ENCODE peak calls at places on chromosomes 13 and 19, in nine cellular contexts. Z is AG08396, Q is SK-MEL-5, U is AG09319, H is substantia nigra, C is PC-9, G is AG04449, R is psoas muscle, N is colonic mucosa. V is an unnamed sample.

GRCh38 chr19:51111606-51112005 is 3.4 kb upstream of the CTU1 start:
- DNase-seq in Z (no peak), Q (peak), U (no peak), H (no peak), C (no peak), G (no peak), R (no peak), N (no peak), V (no peak)

GRCh38 chr13:32587774-32588165 is 1.5 kb downstream of the PDS5B start:
- DNase-seq in Z (no peak), Q (no peak), U (peak), H (no peak), C (peak), G (no peak), R (no peak), N (no peak), V (no peak)

GRCh38 chr13:94280357-94280756 is 199.1 kb downstream of the DCT start:
- DNase-seq in Z (no peak), Q (no peak), U (no peak), H (no peak), C (no peak), G (no peak), R (no peak), N (no peak), V (no peak)

GRCh38 chr19:33259532-33259931 is 33.9 kb upstream of the SLC7A10 start:
- DNase-seq in Z (no peak), Q (no peak), U (no peak), H (no peak), C (no peak), G (no peak), R (no peak), N (no peak), V (no peak)

GRCh38 chr19:12720851-12721655 is 2.7 kb downstream of the TNPO2 start:
- DNase-seq in Z (peak), Q (no peak), U (no peak), H (no peak), C (no peak), G (no peak), R (peak), N (peak), V (peak)

GRCh38 chr13:78137404-78138142 is 218.9 kb upstream of the EDNRB start:
- DNase-seq in Z (peak), Q (peak), U (peak), H (no peak), C (no peak), G (peak), R (no peak), N (no peak), V (peak)

GRCh38 chr13:113146750-113147149 is 11.7 kb upstream of the PROZ start:
- DNase-seq in Z (no peak), Q (no peak), U (no peak), H (no peak), C (no peak), G (no peak), R (no peak), N (no peak), V (no peak)

GRCh38 chr13:112368883-112369282 is 7.3 kb upstream of the SPACA7 start:
- DNase-seq in Z (no peak), Q (no peak), U (no peak), H (no peak), C (no peak), G (no peak), R (no peak), N (no peak), V (no peak)

GRCh38 chr19:21308778-21309177 is 20.4 kb downstream of the ZNF708 start:
- DNase-seq in Z (no peak), Q (no peak), U (no peak), H (no peak), C (no peak), G (no peak), R (no peak), N (no peak), V (peak)

GRCh38 chr19:12828494-12828893 is 5.9 kb downstream of the RTBDN start:
- DNase-seq in Z (peak), Q (peak), U (no peak), H (no peak), C (no peak), G (no peak), R (no peak), N (peak), V (no peak)

GRCh38 chr13:31310781-31311180 is 111.0 kb downstream of the B3GLCT start:
- DNase-seq in Z (no peak), Q (no peak), U (no peak), H (no peak), C (no peak), G (no peak), R (peak), N (no peak), V (peak)

GRCh38 chr19:4967738-4968461 is 1.0 kb upstream of the KDM4B start:
- DNase-seq in Z (no peak), Q (peak), U (no peak), H (no peak), C (no peak), G (no peak), R (no peak), N (no peak), V (peak)

GRCh38 chr13:72638059-72638815 is 89.2 kb downstream of the MZT1 start:
- DNase-seq in Z (no peak), Q (no peak), U (no peak), H (no peak), C (no peak), G (no peak), R (no peak), N (no peak), V (no peak)

GRCh38 chr19:5193192-5193591 is 147.4 kb downstream of the PTPRS start:
- DNase-seq in Z (no peak), Q (no peak), U (no peak), H (peak), C (no peak), G (no peak), R (no peak), N (no peak), V (no peak)

GRCh38 chr19:6769006-6769637 is 1.9 kb upstream of the SH2D3A start:
- DNase-seq in Z (peak), Q (peak), U (no peak), H (no peak), C (no peak), G (no peak), R (no peak), N (no peak), V (no peak)

GRCh38 chr19:55118401-55118991 is 1.1 kb upstream of the PPP1R12C start:
- DNase-seq in Z (no peak), Q (no peak), U (no peak), H (no peak), C (no peak), G (no peak), R (peak), N (peak), V (peak)

GRCh38 chr19:1882089-1882785 is 3.1 kb downstream of the ABHD17A start:
- DNase-seq in Z (no peak), Q (no peak), U (no peak), H (peak), C (no peak), G (no peak), R (no peak), N (no peak), V (no peak)

GRCh38 chr13:27481766-27482165 is 31.4 kb upstream of the MTIF3 start:
- DNase-seq in Z (peak), Q (peak), U (no peak), H (no peak), C (no peak), G (no peak), R (peak), N (peak), V (peak)

GRCh38 chr13:43319617-43320444 is 296.4 kb downstream of the DNAJC15 start:
- DNase-seq in Z (no peak), Q (no peak), U (no peak), H (no peak), C (no peak), G (no peak), R (no peak), N (no peak), V (no peak)

GRCh38 chr19:49512970-49513745 is 697 bp downstream of the FCGRT start:
- DNase-seq in Z (peak), Q (no peak), U (no peak), H (no peak), C (no peak), G (no peak), R (peak), N (peak), V (peak)

GRCh38 chr13:52749446-52749845 is 9.8 kb upstream of the CNMD start:
- DNase-seq in Z (no peak), Q (no peak), U (no peak), H (no peak), C (no peak), G (no peak), R (no peak), N (no peak), V (peak)

GRCh38 chr19:7602240-7602934 is 6.7 kb downstream of the CAMSAP3 start:
- DNase-seq in Z (no peak), Q (no peak), U (no peak), H (no peak), C (no peak), G (no peak), R (no peak), N (no peak), V (no peak)

GRCh38 chr13:45121421-45121820 is 1.1 kb downstream of the GTF2F2 start:
- DNase-seq in Z (no peak), Q (peak), U (no peak), H (no peak), C (no peak), G (no peak), R (no peak), N (no peak), V (peak)

GRCh38 chr13:79796116-79796515 is 315.2 kb downstream of the NDFIP2 start:
- DNase-seq in Z (no peak), Q (no peak), U (no peak), H (no peak), C (no peak), G (no peak), R (no peak), N (no peak), V (no peak)

GRCh38 chr13:36231236-36231635 is 16.9 kb upstream of the SOHLH2 start:
- DNase-seq in Z (no peak), Q (no peak), U (no peak), H (no peak), C (no peak), G (no peak), R (no peak), N (no peak), V (no peak)

GRCh38 chr19:8702350-8702749 is 3.8 kb upstream of the ACTL9 start:
- DNase-seq in Z (no peak), Q (no peak), U (no peak), H (no peak), C (no peak), G (no peak), R (no peak), N (no peak), V (no peak)

GRCh38 chr19:23512151-23512925 is 117.1 kb upstream of the ZNF91 start:
- DNase-seq in Z (no peak), Q (no peak), U (no peak), H (no peak), C (no peak), G (no peak), R (no peak), N (no peak), V (no peak)

GRCh38 chr19:38337360-38337653 is 1.7 kb downstream of the CATSPERG start:
- DNase-seq in Z (no peak), Q (no peak), U (no peak), H (no peak), C (no peak), G (no peak), R (no peak), N (no peak), V (no peak)

GRCh38 chr19:48085077-48085476 is 25.5 kb downstream of the PLA2G4C start:
- DNase-seq in Z (no peak), Q (peak), U (no peak), H (no peak), C (no peak), G (no peak), R (no peak), N (no peak), V (no peak)

GRCh38 chr19:5047251-5047935 is 78.5 kb downstream of the KDM4B start:
- DNase-seq in Z (no peak), Q (no peak), U (no peak), H (no peak), C (no peak), G (no peak), R (no peak), N (no peak), V (no peak)

GRCh38 chr13:114263590-114263989 is 17.8 kb upstream of the UPF3A start:
- DNase-seq in Z (no peak), Q (no peak), U (no peak), H (no peak), C (no peak), G (no peak), R (no peak), N (no peak), V (no peak)

GRCh38 chr13:79149210-79149609 is 256.8 kb downstream of the RBM26 start:
- DNase-seq in Z (no peak), Q (no peak), U (no peak), H (no peak), C (no peak), G (no peak), R (no peak), N (no peak), V (no peak)

GRCh38 chr19:47696635-47697034 is 16.6 kb upstream of the EHD2 start:
- DNase-seq in Z (no peak), Q (no peak), U (no peak), H (no peak), C (no peak), G (no peak), R (no peak), N (no peak), V (no peak)

GRCh38 chr19:32599736-32600157 is 18.8 kb downstream of the PDCD5 start:
- DNase-seq in Z (peak), Q (peak), U (peak), H (no peak), C (no peak), G (peak), R (no peak), N (peak), V (peak)